ENCODE peak calls at places on chromosomes 11 and 22, in five cellular contexts. C is MV-4-11, R is activated T-helper 1 cell treated with Interleukin-2 at 50 U/mL for 16 hours, A is putamen, G is frontal cortex. J is an unnamed sample.

GRCh38 chr11:33712436-33712835 is 11.8 kb upstream of the C11orf91 start:
- DNase-seq in C (no peak), R (no peak), A (no peak), G (no peak), J (no peak)

GRCh38 chr11:113447621-113448310 is 27.4 kb downstream of the DRD2 start:
- DNase-seq in C (no peak), R (no peak), A (no peak), G (no peak), J (no peak)

GRCh38 chr22:46798041-46798365 is 35.6 kb downstream of the TBC1D22A start:
- DNase-seq in C (no peak), R (no peak), A (no peak), G (no peak), J (no peak)

GRCh38 chr11:126186708-126187481 is 24.6 kb downstream of the RPUSD4 start:
- DNase-seq in C (no peak), R (no peak), A (no peak), G (no peak), J (no peak)

GRCh38 chr11:73402834-73403185 is 26.6 kb downstream of the RELT start:
- DNase-seq in C (peak; percentile 34), R (no peak), A (no peak), G (no peak), J (no peak)

GRCh38 chr11:31816467-31817053 is 5.4 kb upstream of the PAX6 start:
- DNase-seq in C (no peak), R (no peak), A (no peak), G (no peak), J (no peak)

GRCh38 chr11:765025-765801 is 12.1 kb downstream of the GATD1 start:
- DNase-seq in C (peak; percentile 44), R (peak; percentile 47), A (no peak), G (peak; percentile 74), J (peak; percentile 16)

GRCh38 chr11:1750840-1751520 is 585 bp upstream of the IFITM10 start:
- DNase-seq in C (no peak), R (no peak), A (no peak), G (no peak), J (no peak)

GRCh38 chr11:12581923-12582322 is 92.3 kb upstream of the TEAD1 start:
- DNase-seq in C (no peak), R (no peak), A (no peak), G (no peak), J (no peak)

GRCh38 chr11:298406-299065 is 790 bp downstream of the IFITM5 start:
- DNase-seq in C (no peak), R (no peak), A (no peak), G (no peak), J (no peak)

GRCh38 chr11:102451693-102452460 is 688 bp downstream of the TMEM123 start:
- DNase-seq in C (peak; percentile 59), R (peak; percentile 68), A (peak; percentile 78), G (peak; percentile 74), J (peak; percentile 81)

GRCh38 chr11:22151795-22152194 is 41.1 kb upstream of the ANO5 start:
- DNase-seq in C (no peak), R (no peak), A (no peak), G (no peak), J (no peak)

GRCh38 chr11:57547854-57548377 is 10.5 kb downstream of the SMTNL1 start:
- DNase-seq in C (peak; percentile 72), R (no peak), A (no peak), G (no peak), J (no peak)

GRCh38 chr22:43110927-43111623 is 525 bp downstream of the BIK start:
- DNase-seq in C (peak; percentile 12), R (peak; percentile 32), A (no peak), G (no peak), J (no peak)

GRCh38 chr11:46674463-46675287 is 25.7 kb downstream of the ARHGAP1 start:
- DNase-seq in C (peak; percentile 91), R (no peak), A (no peak), G (no peak), J (no peak)

GRCh38 chr11:116498161-116498560 is 274.6 kb downstream of the BUD13 start:
- DNase-seq in C (no peak), R (no peak), A (no peak), G (no peak), J (no peak)

GRCh38 chr11:46665356-46665755 is 35.1 kb downstream of the ARHGAP1 start:
- DNase-seq in C (no peak), R (no peak), A (no peak), G (no peak), J (no peak)

GRCh38 chr22:47093720-47094119 is 331.3 kb downstream of the TBC1D22A start:
- DNase-seq in C (no peak), R (no peak), A (no peak), G (no peak), J (no peak)

GRCh38 chr11:96102664-96103068 is 178.8 kb upstream of the MTMR2 start:
- DNase-seq in C (no peak), R (no peak), A (no peak), G (no peak), J (no peak)

GRCh38 chr11:29119691-29120328 is 897.0 kb downstream of the KCNA4 start:
- DNase-seq in C (peak; percentile 48), R (no peak), A (no peak), G (no peak), J (no peak)

GRCh38 chr11:128453444-128454336 is 133.7 kb downstream of the ETS1 start:
- DNase-seq in C (no peak), R (no peak), A (no peak), G (no peak), J (peak; percentile 8)

GRCh38 chr11:66059966-66060680 is 8.0 kb downstream of the SF3B2 start:
- DNase-seq in C (no peak), R (no peak), A (peak; percentile 61), G (no peak), J (no peak)

GRCh38 chr11:78039919-78040671 is 17.0 kb upstream of the KCTD14 start:
- DNase-seq in C (peak; percentile 61), R (no peak), A (peak; percentile 45), G (peak; percentile 23), J (peak; percentile 6)

GRCh38 chr22:34973926-34974325 is 92.0 kb upstream of the ISX start:
- DNase-seq in C (no peak), R (no peak), A (no peak), G (no peak), J (no peak)

GRCh38 chr11:46489668-46490560 is 98.3 kb upstream of the CHRM4 start:
- DNase-seq in C (peak; percentile 32), R (no peak), A (peak; percentile 49), G (no peak), J (peak; percentile 38)

GRCh38 chr11:101444164-101444563 is 139.6 kb downstream of the TRPC6 start:
- DNase-seq in C (peak; percentile 17), R (no peak), A (no peak), G (no peak), J (no peak)

GRCh38 chr11:130002846-130003716 is 446 bp upstream of the PRDM10 start:
- DNase-seq in C (peak; percentile 98), R (peak; percentile 82), A (peak; percentile 98), G (peak; percentile 97), J (peak; percentile 100)

GRCh38 chr11:107689317-107690202 is 22.3 kb downstream of the SLN start:
- DNase-seq in C (peak; percentile 64), R (peak; percentile 16), A (peak; percentile 65), G (peak; percentile 17), J (peak; percentile 55)

GRCh38 chr11:56932572-56933235 is 56.0 kb upstream of the OR5AK2 start:
- DNase-seq in C (no peak), R (no peak), A (peak; percentile 45), G (no peak), J (no peak)

GRCh38 chr11:25628030-25628429 is 703.9 kb upstream of the ANO3 start:
- DNase-seq in C (no peak), R (no peak), A (no peak), G (no peak), J (no peak)

GRCh38 chr11:130179396-130180306 is 20.1 kb downstream of the ST14 start:
- DNase-seq in C (no peak), R (no peak), A (no peak), G (no peak), J (no peak)

J was measured in hippocampal formation.